ENCODE peak calls at places on chromosomes 12 and 14, in ten cellular contexts. One of them, this sample, is unnamed.

GRCh38 chr12:88450130-88450529 is 130.1 kb downstream of the KITLG start:
- DNase-seq in AG04450: no peak
- DNase-seq in spleen: no peak
- DNase-seq in NT2/D1: no peak
- DNase-seq in stimulated activated CD4-positive, alpha-beta T cell treated with anti-CD3 and anti-CD28 coated beads, Interleukin-4, amount 100 ng/mL, for 24 hours: no peak
- DNase-seq in A673: no peak
- DNase-seq in AG09309: no peak
- DNase-seq in tibial nerve: no peak
- DNase-seq in breast epithelium: no peak
- DNase-seq in EL: peak
- DNase-seq in this sample: no peak

GRCh38 chr14:23300687-23301223 is 1.9 kb downstream of the PPP1R3E start:
- DNase-seq in EL: peak
- DNase-seq in stimulated activated CD4-positive, alpha-beta T cell treated with anti-CD3 and anti-CD28 coated beads, Interleukin-4, amount 100 ng/mL, for 24 hours: no peak
- DNase-seq in breast epithelium: peak
- DNase-seq in AG04450: no peak
- DNase-seq in spleen: peak
- DNase-seq in NT2/D1: no peak
- DNase-seq in AG09309: no peak
- DNase-seq in A673: no peak
- DNase-seq in tibial nerve: no peak
- DNase-seq in this sample: no peak

GRCh38 chr12:26530461-26530860 is 302.5 kb downstream of the ITPR2 start:
- DNase-seq in stimulated activated CD4-positive, alpha-beta T cell treated with anti-CD3 and anti-CD28 coated beads, Interleukin-4, amount 100 ng/mL, for 24 hours: no peak
- DNase-seq in spleen: no peak
- DNase-seq in breast epithelium: no peak
- DNase-seq in AG09309: no peak
- DNase-seq in AG04450: no peak
- DNase-seq in A673: no peak
- DNase-seq in NT2/D1: no peak
- DNase-seq in tibial nerve: no peak
- DNase-seq in EL: no peak
- DNase-seq in this sample: no peak

GRCh38 chr14:100889641-100890040 is 13.9 kb downstream of the RTL1 start:
- DNase-seq in NT2/D1: no peak
- DNase-seq in spleen: peak
- DNase-seq in AG09309: no peak
- DNase-seq in A673: no peak
- DNase-seq in breast epithelium: no peak
- DNase-seq in stimulated activated CD4-positive, alpha-beta T cell treated with anti-CD3 and anti-CD28 coated beads, Interleukin-4, amount 100 ng/mL, for 24 hours: no peak
- DNase-seq in AG04450: no peak
- DNase-seq in tibial nerve: no peak
- DNase-seq in EL: no peak
- DNase-seq in this sample: no peak

GRCh38 chr14:45686771-45687170 is 433.8 kb upstream of the MIS18BP1 start:
- DNase-seq in stimulated activated CD4-positive, alpha-beta T cell treated with anti-CD3 and anti-CD28 coated beads, Interleukin-4, amount 100 ng/mL, for 24 hours: no peak
- DNase-seq in A673: no peak
- DNase-seq in NT2/D1: no peak
- DNase-seq in tibial nerve: no peak
- DNase-seq in EL: peak
- DNase-seq in AG09309: no peak
- DNase-seq in breast epithelium: no peak
- DNase-seq in spleen: no peak
- DNase-seq in AG04450: no peak
- DNase-seq in this sample: no peak

GRCh38 chr12:24244801-24245200 is 295.3 kb upstream of the SOX5 start:
- DNase-seq in spleen: no peak
- DNase-seq in EL: no peak
- DNase-seq in AG04450: no peak
- DNase-seq in AG09309: no peak
- DNase-seq in stimulated activated CD4-positive, alpha-beta T cell treated with anti-CD3 and anti-CD28 coated beads, Interleukin-4, amount 100 ng/mL, for 24 hours: no peak
- DNase-seq in NT2/D1: no peak
- DNase-seq in A673: no peak
- DNase-seq in tibial nerve: no peak
- DNase-seq in breast epithelium: no peak
- DNase-seq in this sample: no peak

GRCh38 chr12:52813885-52814709 is at the start of gene KRT4:
- DNase-seq in A673: no peak
- DNase-seq in AG09309: no peak
- DNase-seq in breast epithelium: no peak
- DNase-seq in AG04450: no peak
- DNase-seq in EL: peak
- DNase-seq in spleen: peak
- DNase-seq in tibial nerve: no peak
- DNase-seq in NT2/D1: no peak
- DNase-seq in stimulated activated CD4-positive, alpha-beta T cell treated with anti-CD3 and anti-CD28 coated beads, Interleukin-4, amount 100 ng/mL, for 24 hours: no peak
- DNase-seq in this sample: no peak

GRCh38 chr14:54776361-54777001 is 126.1 kb downstream of the GCH1 start:
- DNase-seq in AG09309: no peak
- DNase-seq in AG04450: peak
- DNase-seq in stimulated activated CD4-positive, alpha-beta T cell treated with anti-CD3 and anti-CD28 coated beads, Interleukin-4, amount 100 ng/mL, for 24 hours: peak
- DNase-seq in NT2/D1: no peak
- DNase-seq in EL: peak
- DNase-seq in breast epithelium: no peak
- DNase-seq in spleen: peak
- DNase-seq in tibial nerve: no peak
- DNase-seq in A673: peak
- DNase-seq in this sample: no peak

GRCh38 chr12:131950182-131950913 is 606 bp downstream of the EP400 start:
- DNase-seq in A673: peak
- DNase-seq in NT2/D1: no peak
- DNase-seq in AG04450: no peak
- DNase-seq in AG09309: no peak
- DNase-seq in spleen: no peak
- DNase-seq in breast epithelium: no peak
- DNase-seq in EL: peak
- DNase-seq in tibial nerve: no peak
- DNase-seq in stimulated activated CD4-positive, alpha-beta T cell treated with anti-CD3 and anti-CD28 coated beads, Interleukin-4, amount 100 ng/mL, for 24 hours: peak
- DNase-seq in this sample: no peak

This sample was measured in fibroblast of the conjunctiva.